ENCODE peak calls at places on chromosomes 1 and 21, in six cellular contexts. Q, I, E, D, F and T are unnamed samples. For H3K27me3, the result is how much of the 10 kb centered on the place peaks cover.

GRCh38 chr1:192973988-192974387 is 85.2 kb downstream of the UCHL5 start:
- DNase-seq in Q (no peak), I (no peak), D (no peak), F (peak), E (no peak), T (no peak)

GRCh38 chr1:226424228-226425003 is 16.5 kb upstream of the PARP1 start:
- DNase-seq in D (peak), E (no peak), Q (no peak), I (no peak), F (no peak), T (no peak)

GRCh38 chr1:112257043-112257835 is 138.8 kb upstream of the CTTNBP2NL start:
- DNase-seq in Q (no peak), I (no peak), E (no peak), F (no peak), D (no peak), T (no peak)

GRCh38 chr21:43658094-43658725 is 1.1 kb downstream of the HSF2BP start:
- DNase-seq in D (no peak), F (no peak), E (peak), Q (peak), I (no peak), T (no peak)

GRCh38 chr1:97820470-97821188 is 100.2 kb downstream of the DPYD start:
- DNase-seq in Q (no peak), I (no peak), D (no peak), E (no peak), F (no peak), T (no peak)

GRCh38 chr1:93348104-93348780 is 2.5 kb downstream of the DR1 start:
- DNase-seq in E (no peak), F (no peak), D (no peak), Q (no peak), I (no peak), T (no peak)

GRCh38 chr1:1435094-1435903 is at the start of gene VWA1:
- DNase-seq in E (peak), F (peak), D (peak), Q (peak), I (peak), T (peak)

GRCh38 chr1:111952258-111952657 is 37.2 kb downstream of the KCND3 start:
- DNase-seq in Q (no peak), F (no peak), D (no peak), E (no peak), I (no peak), T (no peak)

GRCh38 chr1:220787069-220787614 is 429 bp downstream of the MTARC1 start:
- DNase-seq in I (no peak), E (no peak), Q (peak), F (peak), D (peak), T (no peak)

GRCh38 chr1:44168520-44169098 is 27.2 kb upstream of the KLF18 start:
- DNase-seq in Q (no peak), F (no peak), D (no peak), I (no peak), E (no peak), T (no peak)

GRCh38 chr21:36750579-36750959 is 51.7 kb downstream of the SIM2 start:
- DNase-seq in E (no peak), I (no peak), D (no peak), F (no peak), Q (no peak), T (no peak)

GRCh38 chr1:205492774-205493173 is 11.7 kb upstream of the CDK18 start:
- DNase-seq in F (no peak), E (no peak), D (no peak), Q (no peak), I (no peak), T (no peak)

DNA sequence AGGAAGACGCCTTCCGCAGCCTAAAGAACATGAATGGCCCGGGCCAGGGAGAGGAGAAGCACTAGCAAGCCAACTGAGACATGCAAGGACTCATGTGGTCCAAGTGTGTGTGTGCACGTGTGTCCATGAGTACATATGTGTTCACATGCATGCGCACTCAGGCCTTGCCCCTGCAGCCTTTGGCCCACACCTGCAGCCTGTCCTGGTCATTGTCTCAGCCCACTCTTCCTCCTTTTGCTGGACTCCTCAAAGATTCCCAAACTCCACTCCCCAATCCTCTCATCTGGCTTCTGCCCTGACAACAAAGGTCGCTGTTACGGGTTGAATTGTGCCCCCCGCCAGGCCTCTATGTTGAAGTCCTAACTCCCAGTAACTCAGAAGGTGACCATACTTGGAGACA is 21.9 kb downstream of the CDCA8 start:
- DNase-seq in Q (no peak), I (no peak), E (no peak), D (no peak), F (no peak), T (no peak)
- H3K27ac ChIP-seq in Q (no peak), I (no peak), E (no peak), D (no peak), F (no peak), T (no peak)

GRCh38 chr1:160681067-160681890 is 30.3 kb downstream of the CD48 start:
- DNase-seq in D (peak), F (peak), I (peak), Q (peak), E (peak), T (no peak)
- TF ChIP-seq CTCF in D (peak), F (peak), I (no peak), Q (no peak), E (peak), T (peak)

DNA sequence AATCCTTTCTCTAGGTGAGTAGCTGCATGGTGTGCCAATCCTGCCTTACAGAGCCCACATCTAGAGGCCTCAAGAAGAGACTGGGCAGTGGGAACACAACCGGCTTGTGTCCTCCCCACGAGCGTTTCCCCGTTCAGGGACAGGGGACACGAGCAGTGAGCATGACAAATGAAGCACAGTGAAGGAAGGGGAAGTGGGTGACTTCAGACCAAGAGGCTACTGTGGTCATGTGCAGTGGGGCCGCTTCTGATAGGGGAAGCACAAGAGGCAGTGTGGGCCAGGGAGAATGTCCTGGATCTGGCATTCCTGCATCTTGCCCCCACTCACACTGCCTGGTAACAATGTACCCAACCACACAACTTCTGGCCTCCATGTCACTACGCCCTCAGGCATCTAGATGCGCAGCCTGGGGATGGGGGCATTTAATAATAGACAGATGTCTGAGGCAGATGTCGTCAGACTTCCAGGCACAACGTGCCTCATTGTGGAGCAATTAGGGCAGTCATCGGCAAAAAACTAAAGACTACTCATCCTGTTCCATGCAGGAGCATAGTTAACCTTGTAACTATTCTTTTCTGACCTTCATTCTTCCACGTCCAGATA is 155.6 kb upstream of the NBPF11 start:
- DNase-seq in F (peak), D (no peak), Q (no peak), I (no peak), E (no peak), T (no peak)
- H3K27me3 ChIP-seq in F (under half), D (half or more), Q (under half), I (under half), E (under half), T (under half)

GRCh38 chr1:64171797-64172281 is 31.6 kb upstream of the UBE2U start:
- DNase-seq in F (no peak), Q (no peak), E (no peak), D (no peak), I (no peak), T (no peak)
- H3K27ac ChIP-seq in F (peak), Q (peak), E (no peak), D (no peak), I (no peak), T (peak)

DNA sequence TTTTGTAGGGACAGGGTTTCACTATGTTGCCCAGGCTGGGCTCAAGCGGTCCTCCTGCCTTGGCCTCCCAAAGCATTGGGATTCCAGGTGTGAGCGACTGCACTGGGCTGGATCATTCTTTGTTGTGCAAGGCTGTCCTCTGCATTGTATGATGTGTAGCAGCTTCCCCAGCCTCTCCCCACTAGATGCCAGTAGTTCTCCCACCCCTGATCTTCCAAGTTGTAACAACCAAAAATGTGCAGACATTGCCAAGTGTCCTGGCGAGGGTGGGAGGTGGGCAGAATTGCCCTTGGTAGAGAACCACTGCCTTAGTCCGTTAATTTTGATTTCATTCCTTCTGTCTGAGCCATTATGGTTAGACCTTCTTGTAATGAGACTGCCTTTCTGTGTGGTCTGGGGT is 7.2 kb downstream of the GALNT2 start:
- DNase-seq in I (no peak), Q (no peak), D (peak), F (no peak), E (no peak), T (no peak)
- TF ChIP-seq CTCF in I (no peak), Q (no peak), D (no peak), F (no peak), E (no peak), T (no peak)

GRCh38 chr1:169013821-169014220 is 92.7 kb upstream of the ATP1B1 start:
- DNase-seq in Q (no peak), I (no peak), D (no peak), F (no peak), E (no peak), T (no peak)

GRCh38 chr1:169012416-169012815 is 94.1 kb upstream of the ATP1B1 start:
- DNase-seq in D (no peak), E (no peak), F (no peak), Q (no peak), I (no peak), T (no peak)

GRCh38 chr1:169005776-169006175 is 100.7 kb upstream of the ATP1B1 start:
- DNase-seq in I (no peak), Q (no peak), E (no peak), D (no peak), F (no peak), T (no peak)

GRCh38 chr1:169003864-169004516 is 102.5 kb upstream of the ATP1B1 start:
- DNase-seq in Q (peak), F (no peak), E (no peak), I (no peak), D (no peak), T (no peak)

DNA sequence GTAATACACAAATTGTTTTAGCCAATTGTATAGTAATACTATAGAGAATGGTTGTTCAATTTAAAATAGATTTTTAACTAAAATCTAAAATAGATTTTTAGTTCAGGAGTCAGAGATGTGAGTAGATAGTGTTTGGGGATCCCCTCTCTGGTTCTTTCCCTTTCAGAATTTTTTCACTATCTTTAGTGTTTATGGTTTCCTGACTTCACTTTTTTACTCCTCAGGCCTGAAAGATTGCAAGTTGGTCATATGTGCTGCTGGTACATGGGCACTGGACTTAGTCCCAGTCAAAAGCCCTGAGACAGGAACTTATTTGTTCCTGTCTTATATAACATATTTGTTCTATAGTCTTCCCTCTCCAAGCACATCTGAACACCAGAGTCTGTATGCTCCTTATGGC is 96.8 kb upstream of the ATP1B1 start:
- DNase-seq in D (no peak), F (no peak), I (no peak), E (no peak), Q (no peak), T (no peak)
- H3K27me3 ChIP-seq in D (under half), F (under half), I (under half), E (under half), Q (under half), T (under half)

GRCh38 chr1:158020877-158021630 is 27.6 kb downstream of the KIRREL1 start:
- DNase-seq in D (no peak), F (no peak), E (no peak), I (no peak), Q (no peak), T (no peak)
- H3K27ac ChIP-seq in D (no peak), F (peak), E (peak), I (peak), Q (no peak), T (peak)

DNA sequence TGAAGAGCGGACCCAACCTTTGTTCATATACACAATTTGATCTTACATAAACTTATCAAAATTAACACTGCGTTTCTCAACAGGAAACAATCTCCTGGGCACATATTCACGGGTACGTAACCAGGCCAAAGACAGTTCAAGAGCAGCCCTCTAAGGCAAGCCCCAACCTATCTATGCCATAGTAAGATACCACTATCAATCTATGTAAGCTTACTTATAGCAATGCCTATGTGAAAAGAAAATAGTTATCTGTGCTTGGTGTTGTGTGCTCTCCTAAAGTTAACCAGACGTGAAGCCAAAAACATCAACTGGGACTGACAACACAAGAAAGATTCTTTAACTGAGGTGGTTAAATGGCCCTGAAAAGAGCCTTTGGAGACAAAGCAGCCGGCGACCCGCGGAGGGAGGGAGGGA is 49.4 kb upstream of the BOLA1 start:
- DNase-seq in E (no peak), F (peak), Q (no peak), I (no peak), D (peak), T (no peak)
- TF ChIP-seq CTCF in E (no peak), F (no peak), Q (no peak), I (no peak), D (no peak), T (no peak)

GRCh38 chr1:165892935-165893334 is 65.5 kb downstream of the UCK2 start:
- DNase-seq in I (no peak), D (no peak), E (no peak), F (no peak), Q (no peak), T (no peak)

GRCh38 chr1:165895451-165895871 is 68.0 kb downstream of the UCK2 start:
- DNase-seq in D (no peak), F (no peak), E (no peak), I (no peak), Q (no peak), T (no peak)

GRCh38 chr1:165893507-165893906 is 66.1 kb downstream of the UCK2 start:
- DNase-seq in D (no peak), I (no peak), Q (no peak), F (no peak), E (no peak), T (no peak)

GRCh38 chr1:165896277-165896676 is 68.9 kb downstream of the UCK2 start:
- DNase-seq in D (peak), Q (no peak), F (no peak), E (no peak), I (no peak), T (no peak)

DNA sequence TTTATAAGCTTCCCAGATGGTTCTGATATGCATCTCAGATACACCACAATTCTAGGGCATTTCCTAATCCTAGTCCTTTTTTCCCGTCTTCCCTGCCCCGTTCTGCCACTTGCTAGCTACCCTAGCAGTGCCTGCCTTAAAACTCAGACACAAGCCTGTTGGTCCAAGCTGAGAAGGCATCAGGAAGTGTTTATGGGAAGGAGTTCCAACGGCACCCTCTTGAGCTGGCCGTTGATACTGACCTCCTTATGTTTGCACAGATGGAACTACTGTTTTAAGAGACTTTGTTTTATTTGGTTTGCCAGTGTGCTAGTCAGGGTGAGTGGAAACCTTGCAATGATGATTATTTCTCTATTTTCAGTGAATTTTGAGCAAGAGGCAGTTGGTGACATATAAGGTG is 67.2 kb downstream of the UCK2 start:
- DNase-seq in F (no peak), D (peak), Q (no peak), I (no peak), E (no peak), T (no peak)
- H3K27me3 ChIP-seq in F (under half), D (under half), Q (under half), I (under half), E (under half), T (under half)

DNA sequence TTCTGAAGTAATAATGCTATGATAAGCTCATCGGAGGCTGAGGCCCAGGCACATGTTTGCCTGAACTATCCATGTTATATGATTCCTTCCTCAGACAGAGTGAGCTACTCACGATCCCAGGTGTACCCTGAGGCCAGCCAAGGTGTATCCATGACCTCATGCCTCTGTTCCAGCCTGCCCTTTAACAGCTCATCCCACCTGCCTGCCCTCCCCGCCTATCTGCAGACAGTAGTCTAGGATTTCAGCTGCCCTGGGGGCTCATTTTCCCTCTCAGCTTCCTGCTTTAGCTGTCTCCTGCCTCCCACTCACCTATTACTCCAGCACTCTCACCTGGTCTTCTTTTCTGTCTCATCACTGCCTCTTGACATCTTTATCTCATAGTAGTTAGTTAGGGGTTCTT is 1.9 kb upstream of the IL24 start:
- DNase-seq in I (no peak), Q (no peak), D (no peak), E (no peak), F (no peak), T (peak)
- H3K27ac ChIP-seq in I (no peak), Q (no peak), D (no peak), E (no peak), F (no peak), T (peak)